ENCODE peak calls at places on chromosomes 7 and 10, in ten cellular contexts. S, Y, H, W, J, T, X, V, Z and G are unnamed samples.

GRCh38 chr7:130062246-130062645 is 8.1 kb upstream of the KLHDC10 start:
- DNase-seq in H (no peak), J (no peak), Y (no peak), W (no peak), T (no peak), Z (no peak), V (no peak), S (no peak), X (no peak), G (no peak)

GRCh38 chr10:44724415-44725174 is 186.5 kb upstream of the TMEM72 start:
- DNase-seq in V (no peak), H (no peak), Y (no peak), W (no peak), S (peak; percentile 7), J (peak; percentile 74), T (no peak), X (no peak), Z (no peak), G (peak; percentile 82)

GRCh38 chr10:111822661-111823060 is 360.9 kb downstream of the GPAM start:
- DNase-seq in T (no peak), V (no peak), Z (no peak), W (no peak), S (no peak), X (no peak), H (no peak), J (no peak), Y (no peak), G (no peak)

GRCh38 chr7:51949726-51950644 is 633.4 kb upstream of the COBL start:
- DNase-seq in V (no peak), W (no peak), S (no peak), Z (no peak), H (no peak), X (no peak), T (no peak), Y (no peak), J (no peak), G (no peak)

GRCh38 chr10:122504551-122504950 is 43.2 kb downstream of the HTRA1 start:
- DNase-seq in T (no peak), Z (peak; percentile 86), X (peak; percentile 89), W (peak; percentile 82), H (peak; percentile 73), Y (peak; percentile 75), V (peak; percentile 79), J (peak; percentile 94), S (peak; percentile 94), G (no peak)

GRCh38 chr10:44510716-44511115 is 125.8 kb upstream of the CXCL12 start:
- DNase-seq in J (peak; percentile 23), Y (no peak), T (no peak), X (no peak), H (no peak), W (no peak), Z (no peak), V (no peak), S (no peak), G (no peak)

GRCh38 chr10:82288461-82288881 is 413.5 kb downstream of the NRG3 start:
- DNase-seq in J (no peak), W (no peak), S (no peak), X (no peak), V (no peak), Y (peak; percentile 14), Z (no peak), T (no peak), H (no peak), G (no peak)

GRCh38 chr10:132726951-132727350 is 59.0 kb downstream of the NKX6-2 start:
- DNase-seq in Z (no peak), J (no peak), V (no peak), W (no peak), H (no peak), X (no peak), Y (no peak), S (no peak), T (no peak), G (no peak)

GRCh38 chr10:84008878-84009277 is 130.4 kb upstream of the GHITM start:
- DNase-seq in H (peak; percentile 55), V (peak; percentile 41), Y (peak; percentile 20), J (no peak), Z (no peak), S (peak; percentile 18), T (peak; percentile 21), X (no peak), W (no peak), G (peak; percentile 68)

GRCh38 chr10:35642023-35642792 is at the start of gene FZD8:
- DNase-seq in T (peak; percentile 47), W (peak; percentile 82), H (peak; percentile 94), V (peak; percentile 93), Z (peak; percentile 95), J (peak; percentile 90), S (peak; percentile 95), Y (peak; percentile 92), X (peak; percentile 92), G (peak; percentile 45)
- TF ChIP-seq POLR2A in T (no peak), W (peak; percentile 96), H (peak; percentile 68), V (peak; percentile 93), Z (peak; percentile 96), J (peak; percentile 99), S (peak; percentile 98), Y (peak; percentile 98), X (peak; percentile 78), G (no peak)

DNA sequence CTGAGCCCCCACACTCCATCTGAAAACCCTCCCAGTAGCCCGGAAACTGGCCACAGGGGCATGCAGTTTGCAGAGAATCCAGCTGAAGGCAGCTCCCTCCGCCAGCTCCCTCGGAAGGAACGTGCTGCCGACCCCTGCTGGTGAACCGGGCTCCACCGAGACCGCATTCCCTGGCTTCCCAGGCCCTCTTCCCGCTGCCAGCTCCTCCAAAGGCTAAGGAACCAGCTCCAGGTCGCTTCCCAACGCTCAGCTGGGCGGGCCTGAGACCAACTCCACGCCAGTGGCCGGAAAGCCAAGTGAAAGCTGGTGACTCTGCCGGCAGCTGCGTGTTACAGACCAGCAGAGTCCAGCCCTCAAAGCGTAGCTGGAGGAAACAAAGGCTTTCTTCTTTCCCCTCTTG is 35.8 kb downstream of the GPER1 start:
- DNase-seq in J (peak; percentile 79), S (peak; percentile 94), V (peak; percentile 57), H (peak; percentile 83), T (no peak), Z (peak; percentile 51), X (peak; percentile 88), W (peak; percentile 75), Y (peak; percentile 53), G (no peak)
- TF ChIP-seq CTCF in J (peak; percentile 69), S (peak; percentile 78), V (peak; percentile 55), H (peak; percentile 51), T (no peak), Z (no peak), X (peak; percentile 66), W (peak; percentile 69), Y (peak; percentile 5), G (no peak)

GRCh38 chr10:93447019-93447418 is 35.1 kb downstream of the MYOF start:
- DNase-seq in S (no peak), H (no peak), Z (no peak), T (no peak), W (no peak), J (no peak), V (no peak), X (no peak), Y (no peak), G (no peak)

GRCh38 chr10:93440591-93441012 is 41.5 kb downstream of the MYOF start:
- DNase-seq in W (no peak), X (no peak), T (no peak), Y (peak; percentile 55), Z (no peak), S (no peak), V (no peak), H (no peak), J (peak; percentile 25), G (no peak)

GRCh38 chr10:93447970-93448369 is 34.2 kb downstream of the MYOF start:
- DNase-seq in H (no peak), S (no peak), T (no peak), X (no peak), Z (no peak), Y (no peak), V (no peak), J (no peak), W (no peak), G (no peak)

GRCh38 chr10:93445978-93446720 is 36.0 kb downstream of the MYOF start:
- DNase-seq in J (no peak), Z (no peak), Y (no peak), V (no peak), H (no peak), W (no peak), T (no peak), X (no peak), S (peak; percentile 30), G (no peak)

GRCh38 chr10:93445097-93445960 is 36.8 kb downstream of the MYOF start:
- DNase-seq in V (peak; percentile 89), Y (peak; percentile 99), T (peak; percentile 84), H (peak; percentile 81), J (peak; percentile 98), W (peak; percentile 90), X (peak; percentile 93), Z (peak; percentile 100), S (peak; percentile 98), G (no peak)
- TF ChIP-seq POLR2A in V (peak; percentile 67), Y (peak; percentile 36), T (no peak), H (no peak), J (peak; percentile 78), W (peak; percentile 58), X (peak; percentile 46), Z (peak; percentile 64), S (peak; percentile 15), G (no peak)

GRCh38 chr10:107032700-107033401 is 131.7 kb downstream of the SORCS1 start:
- DNase-seq in J (no peak), X (no peak), T (no peak), Y (no peak), W (no peak), S (no peak), V (no peak), H (no peak), Z (no peak), G (no peak)

GRCh38 chr10:107037192-107038122 is 127.0 kb downstream of the SORCS1 start:
- DNase-seq in W (no peak), H (no peak), Y (no peak), J (no peak), V (no peak), T (no peak), X (no peak), S (no peak), Z (no peak), G (no peak)

GRCh38 chr10:107028249-107028648 is 136.3 kb downstream of the SORCS1 start:
- DNase-seq in J (no peak), H (no peak), V (no peak), T (no peak), W (no peak), Z (no peak), S (no peak), X (no peak), Y (no peak), G (peak; percentile 40)

GRCh38 chr10:107034023-107034422 is 130.5 kb downstream of the SORCS1 start:
- DNase-seq in T (no peak), Z (no peak), X (no peak), Y (no peak), V (no peak), H (no peak), W (no peak), J (no peak), S (no peak), G (no peak)

DNA sequence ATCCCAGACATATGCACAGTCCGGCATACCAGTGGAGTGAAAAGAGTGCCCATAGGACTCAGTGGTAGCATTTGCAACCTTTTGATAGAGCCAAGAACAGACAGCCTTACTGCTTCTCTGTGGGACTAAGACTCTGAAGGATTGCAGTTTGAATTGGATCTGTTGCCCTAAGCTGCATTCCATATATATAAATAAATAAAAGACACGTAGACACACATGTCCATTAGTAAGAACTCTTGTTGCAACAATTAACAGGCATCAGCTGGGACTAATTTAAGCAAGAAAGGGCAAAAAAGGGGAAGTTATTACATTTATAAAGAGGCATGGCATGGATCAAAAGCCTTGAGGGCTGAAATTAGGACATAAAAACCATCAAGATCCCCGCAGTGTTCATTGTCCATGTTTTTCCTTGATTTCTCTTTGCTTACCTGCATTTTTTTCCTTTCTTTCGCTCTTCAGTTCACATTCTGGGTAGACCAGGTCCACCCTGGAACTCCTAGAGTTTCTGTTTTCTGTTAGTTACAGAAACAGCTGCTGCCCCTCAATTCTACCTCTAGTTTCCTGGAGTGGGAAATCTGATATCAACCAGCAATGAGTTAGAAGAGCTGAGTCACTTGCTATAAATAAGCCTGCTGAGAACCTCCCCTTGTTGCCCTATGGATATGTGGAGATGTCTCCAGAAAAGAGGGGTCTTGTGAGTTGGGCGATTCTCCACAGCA is 132.4 kb downstream of the SORCS1 start:
- DNase-seq in W (no peak), V (no peak), H (no peak), Z (no peak), S (no peak), T (no peak), Y (no peak), X (no peak), J (no peak), G (no peak)
- TF ChIP-seq CTCF in W (no peak), V (no peak), H (no peak), Z (no peak), S (no peak), T (no peak), Y (no peak), X (no peak), J (no peak), G (no peak)